ENCODE peak calls at places on chromosomes 7 and 10, in four cellular contexts. B, W, V and F are unnamed samples.

GRCh38 chr10:17109475-17110207 is 20.0 kb downstream of the CUBN start:
- DNase-seq in W (peak), B (no peak), V (peak), F (no peak)

GRCh38 chr10:102919237-102919959 is 1.3 kb downstream of the CNNM2 start:
- DNase-seq in B (peak), V (peak), W (peak), F (no peak)

GRCh38 chr10:117391436-117392205 is 16.4 kb upstream of the PDZD8 start:
- DNase-seq in W (peak), B (no peak), V (peak), F (no peak)

GRCh38 chr10:1309969-1310789 is 254.0 kb downstream of the WDR37 start:
- DNase-seq in W (no peak), V (peak), B (no peak), F (no peak)

GRCh38 chr7:29282819-29283414 is 88.3 kb downstream of the CHN2 start:
- DNase-seq in B (no peak), W (no peak), V (no peak), F (no peak)

GRCh38 chr7:51079494-51079893 is 237.1 kb downstream of the COBL start:
- DNase-seq in V (no peak), B (no peak), W (no peak), F (no peak)

GRCh38 chr7:152756126-152756525 is 3.4 kb upstream of the ACTR3B start:
- DNase-seq in V (no peak), B (no peak), W (no peak), F (no peak)

GRCh38 chr7:100730136-100730800 is 3.1 kb upstream of the ZAN start:
- DNase-seq in W (no peak), V (no peak), B (no peak), F (no peak)

GRCh38 chr10:118752401-118752800 is 2.4 kb downstream of the CACUL1 start:
- DNase-seq in W (no peak), B (no peak), V (no peak), F (no peak)

GRCh38 chr7:56097700-56098099 is 4.9 kb upstream of the PHKG1 start:
- DNase-seq in B (no peak), V (peak), W (peak), F (no peak)

GRCh38 chr10:117224881-117225280 is 16.0 kb upstream of the SLC18A2 start:
- DNase-seq in W (no peak), B (no peak), V (no peak), F (no peak)

GRCh38 chr7:21454182-21454581 is 26.3 kb downstream of the SP4 start:
- DNase-seq in B (no peak), V (no peak), W (no peak), F (no peak)

GRCh38 chr10:45675388-45675787 is 2.8 kb upstream of the ZFAND4 start:
- DNase-seq in V (no peak), W (no peak), B (no peak), F (no peak)

GRCh38 chr7:150738092-150739044 is 1.1 kb downstream of the GIMAP5 start:
- DNase-seq in B (no peak), V (peak), W (no peak), F (no peak)

GRCh38 chr10:48506147-48506917 is 98.5 kb downstream of the ARHGAP22 start:
- DNase-seq in B (peak), W (no peak), V (peak), F (peak)

GRCh38 chr7:24948739-24949138 is 31.2 kb downstream of the OSBPL3 start:
- DNase-seq in B (no peak), V (peak), W (no peak), F (no peak)

GRCh38 chr7:80659120-80660055 is 20.9 kb downstream of the CD36 start:
- DNase-seq in V (peak), B (no peak), W (peak), F (no peak)

GRCh38 chr10:109784236-109784635 is 139.1 kb downstream of the XPNPEP1 start:
- DNase-seq in V (peak), B (no peak), W (peak), F (no peak)

GRCh38 chr7:27202741-27203134 is 2.8 kb upstream of the HOXA13 start:
- DNase-seq in W (no peak), V (no peak), B (no peak), F (no peak)

GRCh38 chr7:74083928-74084721 is 521 bp downstream of the LIMK1 start:
- DNase-seq in W (peak), V (peak), B (peak), F (no peak)

GRCh38 chr10:43043342-43043772 is 33.5 kb upstream of the RET start:
- DNase-seq in B (no peak), V (no peak), W (no peak), F (no peak)

GRCh38 chr7:158102897-158103296 is 484.7 kb downstream of the PTPRN2 start:
- DNase-seq in W (no peak), B (no peak), V (no peak), F (no peak)

GRCh38 chr10:109883859-109884771 is 39.2 kb downstream of the XPNPEP1 start:
- DNase-seq in V (peak), W (peak), B (peak), F (no peak)

GRCh38 chr7:142587578-142588191 is 161.6 kb upstream of the PRSS1 start:
- DNase-seq in V (peak), B (peak), W (peak), F (no peak)

GRCh38 chr10:13016413-13016812 is 14.9 kb upstream of the CCDC3 start:
- DNase-seq in W (no peak), V (no peak), B (no peak), F (peak)

GRCh38 chr10:5497948-5498730 is 1.2 kb downstream of the CALML5 start:
- DNase-seq in W (no peak), V (no peak), B (no peak), F (no peak)

GRCh38 chr7:39709768-39710291 is 86.5 kb downstream of the RALA start:
- DNase-seq in W (peak), B (no peak), V (peak), F (no peak)

GRCh38 chr10:116996994-116997393 is 8.0 kb downstream of the SHTN1 start:
- DNase-seq in V (no peak), B (no peak), W (no peak), F (no peak)

GRCh38 chr7:140898794-140899548 is 25.8 kb downstream of the BRAF start:
- DNase-seq in B (no peak), W (no peak), V (peak), F (no peak)